ENCODE peak calls at places on chromosomes 2 and 18, in five cellular contexts. Q is cardiac fibroblast, D is right lobe of liver, U is lower lobe of right lung, V is cardiac muscle cell. K is an unnamed sample.
A peak's percentile ranks its signal among the peaks of the same experiment; 100 is the strongest.

GRCh38 chr2:127094509-127095366 is 12.2 kb downstream of the BIN1 start:
- DNase-seq in Q (peak; percentile 33), D (no peak), U (peak; percentile 64), V (peak; percentile 48), K (peak; percentile 93)

GRCh38 chr2:75865083-75865482 is 154.4 kb upstream of the GCFC2 start:
- DNase-seq in Q (no peak), D (peak; percentile 79), U (no peak), V (no peak), K (no peak)

GRCh38 chr2:152464853-152465470 is 130.0 kb downstream of the FMNL2 start:
- DNase-seq in Q (no peak), D (no peak), U (no peak), V (no peak), K (no peak)

GRCh38 chr2:71313-72035 is 25.2 kb upstream of the FAM110C start:
- DNase-seq in Q (no peak), D (no peak), U (no peak), V (no peak), K (no peak)

GRCh38 chr2:96413067-96413722 is 77.6 kb downstream of the NCAPH start:
- DNase-seq in Q (peak; percentile 7), D (no peak), U (no peak), V (no peak), K (no peak)

GRCh38 chr18:66317243-66318090 is 286.4 kb downstream of the CDH19 start:
- DNase-seq in Q (no peak), D (no peak), U (no peak), V (no peak), K (no peak)

GRCh38 chr2:173986805-173987204 is 21.6 kb upstream of the SP3 start:
- DNase-seq in Q (peak; percentile 31), D (peak; percentile 82), U (no peak), V (no peak), K (no peak)

GRCh38 chr2:184119920-184120820 is 478.2 kb upstream of the ZNF804A start:
- DNase-seq in Q (no peak), D (no peak), U (no peak), V (no peak), K (no peak)

GRCh38 chr2:221488134-221488807 is 83.8 kb downstream of the EPHA4 start:
- DNase-seq in Q (no peak), D (no peak), U (no peak), V (no peak), K (no peak)

GRCh38 chr2:85194780-85195480 is 61.7 kb downstream of the TCF7L1 start:
- DNase-seq in Q (no peak), D (no peak), U (no peak), V (no peak), K (no peak)

GRCh38 chr2:42927334-42928160 is 135.2 kb upstream of the HAAO start:
- DNase-seq in Q (no peak), D (no peak), U (no peak), V (no peak), K (no peak)

GRCh38 chr2:42929577-42929984 is 137.2 kb upstream of the HAAO start:
- DNase-seq in Q (no peak), D (no peak), U (no peak), V (no peak), K (no peak)

GRCh38 chr2:42928161-42928691 is 135.8 kb upstream of the HAAO start:
- DNase-seq in Q (no peak), D (no peak), U (no peak), V (no peak), K (no peak)

GRCh38 chr2:42929985-42930581 is 137.7 kb upstream of the HAAO start:
- DNase-seq in Q (peak; percentile 93), D (peak; percentile 67), U (no peak), V (no peak), K (no peak)

DNA sequence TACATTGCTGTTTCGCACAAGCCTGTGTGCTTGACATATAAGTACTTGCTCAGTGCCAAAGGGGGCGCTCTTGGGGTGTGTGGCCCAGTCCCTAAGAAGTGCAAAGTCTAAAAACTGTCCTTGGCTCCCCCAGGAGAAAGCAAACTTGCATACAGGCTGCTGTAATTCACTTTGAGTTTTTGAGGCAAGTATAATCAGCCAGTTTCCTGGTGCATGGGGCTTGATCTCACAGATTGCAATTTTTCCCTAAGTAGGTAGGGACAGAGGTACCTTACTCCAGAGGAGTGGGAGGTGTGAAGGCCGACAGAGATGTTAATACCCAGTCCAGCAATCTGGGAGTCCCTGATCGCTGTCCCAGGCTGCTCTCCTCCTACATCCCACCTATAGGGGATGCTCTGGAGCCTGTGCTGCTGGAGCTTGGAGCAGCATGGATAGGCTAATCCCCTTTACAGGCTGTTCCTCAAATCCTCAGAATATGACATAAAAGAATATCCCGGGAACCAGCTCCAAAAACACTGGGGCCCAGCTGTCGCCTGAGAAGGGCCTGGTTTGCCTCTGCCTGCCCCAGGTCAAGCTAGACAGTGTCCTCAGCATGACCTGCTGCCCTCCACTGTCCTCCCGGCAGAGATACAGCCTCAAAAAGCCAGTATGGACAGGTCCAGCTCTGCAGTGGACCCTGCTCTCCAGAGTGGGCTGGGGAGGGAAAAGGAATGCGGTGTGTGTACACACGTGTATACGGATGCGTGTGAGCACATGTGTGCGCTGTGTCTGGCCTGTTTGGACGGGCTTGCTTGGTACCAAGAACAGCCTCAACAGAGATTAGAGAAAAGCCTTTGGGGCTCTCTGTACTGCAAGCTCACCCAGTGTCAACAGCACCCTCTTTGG is 136.6 kb upstream of the HAAO start:
- DNase-seq in Q (peak; percentile 69), D (peak; percentile 65), U (no peak), V (peak; percentile 53), K (no peak)
- TF ChIP-seq CTCF in Q (peak; percentile 66), D (no peak), U (peak; percentile 17), V (peak; percentile 64), K (no peak)

GRCh38 chr2:159713691-159714585 is 1.6 kb downstream of the MARCHF7 start:
- DNase-seq in Q (peak; percentile 51), D (no peak), U (no peak), V (peak; percentile 15), K (no peak)
- TF ChIP-seq CTCF in Q (no peak), D (no peak), U (no peak), V (peak; percentile 14), K (no peak)

GRCh38 chr2:193861557-193861956 is 1666.8 kb upstream of the TMEFF2 start:
- DNase-seq in Q (no peak), D (no peak), U (no peak), V (no peak), K (no peak)
- TF ChIP-seq CTCF in Q (peak; percentile 12), D (peak; percentile 7), U (no peak), V (no peak), K (no peak)

GRCh38 chr2:36088716-36089328 is 266.8 kb upstream of the CRIM1 start:
- DNase-seq in Q (no peak), D (no peak), U (no peak), V (no peak), K (peak; percentile 36)
- TF ChIP-seq CTCF in Q (no peak), D (no peak), U (no peak), V (no peak), K (no peak)

GRCh38 chr2:23330214-23330613 is 54.8 kb upstream of the KLHL29 start:
- DNase-seq in Q (peak; percentile 8), D (no peak), U (no peak), V (peak; percentile 60), K (no peak)
- TF ChIP-seq CTCF in Q (no peak), D (peak; percentile 15), U (no peak), V (peak; percentile 20), K (no peak)

DNA sequence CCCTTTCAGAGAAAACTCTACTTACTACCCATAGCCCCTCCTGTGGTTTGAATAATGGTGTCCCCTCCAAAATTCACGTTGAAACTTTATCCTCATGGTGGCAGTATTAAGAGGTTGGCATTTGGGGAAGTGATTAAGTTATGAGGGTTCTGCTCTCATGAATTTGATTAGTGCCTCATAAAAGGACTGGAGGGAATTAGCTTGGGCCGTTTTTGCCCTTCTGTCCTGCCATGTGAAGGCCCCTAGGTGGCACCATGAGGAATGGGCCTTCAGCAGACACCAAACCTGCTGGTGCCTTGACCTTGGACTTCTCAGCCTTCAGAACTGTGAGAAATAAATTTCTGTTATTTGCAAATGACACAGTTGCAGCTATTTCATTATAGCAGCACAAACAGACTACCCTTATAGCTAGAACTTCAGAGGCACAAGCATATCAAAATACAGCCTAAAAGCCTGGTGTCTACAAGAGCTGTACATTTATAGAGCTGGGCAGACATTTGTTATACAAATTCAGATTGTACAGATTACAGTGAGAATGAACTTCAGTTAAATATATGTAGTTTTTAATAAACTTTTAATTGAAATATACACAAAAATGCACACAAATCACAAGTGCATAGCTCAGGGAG is 2.6 kb upstream of the PTPN2 start:
- DNase-seq in Q (no peak), D (no peak), U (no peak), V (no peak), K (no peak)
- TF ChIP-seq CTCF in Q (peak; percentile 53), D (peak; percentile 36), U (peak; percentile 39), V (peak; percentile 40), K (peak; percentile 1)

GRCh38 chr18:47175895-47176575 is at the start of gene IER3IP1:
- DNase-seq in Q (peak; percentile 95), D (peak; percentile 96), U (peak; percentile 93), V (peak; percentile 92), K (peak; percentile 96)
- TF ChIP-seq CTCF in Q (peak; percentile 29), D (no peak), U (peak; percentile 30), V (no peak), K (no peak)

GRCh38 chr2:68715353-68716041 is 19.1 kb upstream of the ARHGAP25 start:
- DNase-seq in Q (peak; percentile 55), D (peak; percentile 74), U (peak; percentile 58), V (peak; percentile 68), K (peak; percentile 73)
- TF ChIP-seq CTCF in Q (peak; percentile 88), D (peak; percentile 88), U (peak; percentile 67), V (peak; percentile 82), K (peak; percentile 63)

K was measured in kidney.